ENCODE peak calls at places on chromosomes 5 and 9, in ten cellular contexts. U is fibroblast of the aortic adventitia, P is psoas muscle, C is HFFc6, L is ovary, O is AG04450, J is dorsolateral prefrontal cortex, X is lower lobe of right lung, K is BE2C, H is GM13977. Q is an unnamed sample.

GRCh38 chr5:151757233-151758140 is 944 bp downstream of the ATOX1 start:
- DNase-seq in U (no peak), P (no peak), C (no peak), L (no peak), O (no peak), J (no peak), X (no peak), K (no peak), H (no peak), Q (no peak)

GRCh38 chr5:68320094-68320986 is 104.8 kb downstream of the PIK3R1 start:
- DNase-seq in U (no peak), P (no peak), C (no peak), L (no peak), O (no peak), J (no peak), X (no peak), K (no peak), H (no peak), Q (no peak)

GRCh38 chr5:45765561-45765960 is 69.4 kb upstream of the HCN1 start:
- DNase-seq in U (no peak), P (no peak), C (no peak), L (no peak), O (no peak), J (no peak), X (no peak), K (no peak), H (no peak), Q (no peak)

GRCh38 chr5:153661897-153662296 is 171.4 kb downstream of the GRIA1 start:
- DNase-seq in U (no peak), P (no peak), C (no peak), L (no peak), O (no peak), J (no peak), X (no peak), K (no peak), H (no peak), Q (no peak)

GRCh38 chr5:168434746-168435321 is 51.4 kb upstream of the RARS1 start:
- DNase-seq in U (peak; percentile 34), P (no peak), C (peak; percentile 18), L (no peak), O (no peak), J (no peak), X (no peak), K (no peak), H (no peak), Q (no peak)

GRCh38 chr5:109030360-109031143 is 282.9 kb downstream of the FER start:
- DNase-seq in U (no peak), P (no peak), C (no peak), L (no peak), O (no peak), J (no peak), X (no peak), K (no peak), H (no peak), Q (no peak)

GRCh38 chr5:58497956-58498942 is 7.0 kb downstream of the GAPT start:
- DNase-seq in U (peak; percentile 53), P (no peak), C (peak; percentile 20), L (peak; percentile 25), O (peak; percentile 6), J (no peak), X (no peak), K (peak; percentile 65), H (no peak), Q (peak; percentile 67)

GRCh38 chr5:180271205-180271604 is 20.7 kb downstream of the MAPK9 start:
- DNase-seq in U (no peak), P (no peak), C (no peak), L (no peak), O (no peak), J (no peak), X (no peak), K (no peak), H (no peak), Q (no peak)

GRCh38 chr5:147617191-147617606 is 107.3 kb upstream of the DPYSL3 start:
- DNase-seq in U (peak; percentile 56), P (no peak), C (no peak), L (no peak), O (no peak), J (no peak), X (no peak), K (no peak), H (no peak), Q (no peak)

GRCh38 chr9:119974026-119974425 is 604.8 kb upstream of the BRINP1 start:
- DNase-seq in U (no peak), P (no peak), C (no peak), L (no peak), O (no peak), J (no peak), X (no peak), K (no peak), H (no peak), Q (no peak)

GRCh38 chr9:34025062-34025461 is 23.6 kb downstream of the UBAP2 start:
- DNase-seq in U (peak; percentile 66), P (no peak), C (no peak), L (no peak), O (no peak), J (no peak), X (no peak), K (no peak), H (no peak), Q (no peak)

GRCh38 chr5:40383719-40384651 is 295.7 kb upstream of the PTGER4 start:
- DNase-seq in U (peak; percentile 79), P (no peak), C (peak; percentile 80), L (no peak), O (peak; percentile 44), J (no peak), X (no peak), K (no peak), H (no peak), Q (no peak)

GRCh38 chr9:103804077-103804735 is 289.9 kb upstream of the SMC2 start:
- DNase-seq in U (no peak), P (no peak), C (no peak), L (no peak), O (no peak), J (no peak), X (no peak), K (no peak), H (no peak), Q (no peak)

GRCh38 chr5:26737763-26738162 is 300.6 kb downstream of the CDH9 start:
- DNase-seq in U (no peak), P (no peak), C (no peak), L (no peak), O (no peak), J (no peak), X (no peak), K (no peak), H (no peak), Q (no peak)

GRCh38 chr9:69981686-69982450 is 61.8 kb upstream of the MAMDC2 start:
- DNase-seq in U (peak; percentile 28), P (no peak), C (peak; percentile 51), L (no peak), O (no peak), J (no peak), X (no peak), K (no peak), H (no peak), Q (no peak)

GRCh38 chr5:72151169-72151568 is 43.9 kb downstream of the MAP1B start:
- DNase-seq in U (peak; percentile 51), P (no peak), C (no peak), L (no peak), O (no peak), J (no peak), X (no peak), K (no peak), H (no peak), Q (no peak)

DNA sequence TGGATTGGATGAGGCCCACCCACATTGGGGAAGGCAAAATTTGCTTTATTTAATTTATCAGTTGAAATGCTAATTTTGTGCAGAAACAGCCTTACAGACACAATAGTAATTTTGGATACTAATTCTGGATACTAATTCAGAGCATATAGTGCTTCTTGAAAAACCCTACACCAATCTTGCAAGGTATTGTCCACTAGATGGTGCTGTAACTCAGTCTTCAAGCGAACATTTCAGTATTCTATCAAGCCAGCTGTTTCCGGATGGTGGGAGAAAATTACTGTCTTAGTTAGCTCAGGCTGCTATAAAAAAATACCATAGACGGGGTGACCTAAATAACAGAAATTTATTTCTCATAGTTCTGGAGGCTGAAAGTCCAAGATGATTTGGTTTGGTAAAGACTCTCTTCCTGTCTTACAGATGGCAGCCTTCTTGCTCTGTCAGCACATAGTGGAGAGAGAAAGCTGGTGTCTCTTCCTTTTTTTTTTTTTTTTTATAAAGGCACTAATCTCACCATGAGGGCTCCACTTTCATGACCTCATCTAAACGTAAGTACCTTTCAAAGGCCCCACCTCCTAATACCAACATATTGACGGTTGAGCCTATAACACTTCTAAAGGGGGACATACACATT is 1306.5 kb upstream of the CDH9 start:
- DNase-seq in U (peak; percentile 10), P (no peak), C (no peak), L (no peak), O (no peak), J (no peak), X (no peak), K (peak; percentile 15), H (peak; percentile 6), Q (no peak)
- TF ChIP-seq CTCF in U (no peak), P (peak; percentile 7), C (peak; percentile 20), L (no peak), O (no peak), J (peak; percentile 42), X (peak; percentile 47), K (peak; percentile 80), H (peak; percentile 64), Q (peak; percentile 85)

GRCh38 chr9:136331556-136332481 is 4.5 kb downstream of the GPSM1 start:
- DNase-seq in U (no peak), P (no peak), C (no peak), L (no peak), O (no peak), J (no peak), X (no peak), K (no peak), H (no peak), Q (no peak)
- TF ChIP-seq CTCF in U (no peak), P (no peak), C (no peak), L (no peak), O (no peak), J (no peak), X (no peak), K (no peak), H (no peak), Q (no peak)

GRCh38 chr9:93151097-93151784 is 17.2 kb upstream of the NINJ1 start:
- DNase-seq in U (no peak), P (no peak), C (no peak), L (no peak), O (no peak), J (no peak), X (no peak), K (no peak), H (no peak), Q (no peak)
- TF ChIP-seq CTCF in U (no peak), P (no peak), C (no peak), L (no peak), O (no peak), J (no peak), X (no peak), K (no peak), H (no peak), Q (no peak)

DNA sequence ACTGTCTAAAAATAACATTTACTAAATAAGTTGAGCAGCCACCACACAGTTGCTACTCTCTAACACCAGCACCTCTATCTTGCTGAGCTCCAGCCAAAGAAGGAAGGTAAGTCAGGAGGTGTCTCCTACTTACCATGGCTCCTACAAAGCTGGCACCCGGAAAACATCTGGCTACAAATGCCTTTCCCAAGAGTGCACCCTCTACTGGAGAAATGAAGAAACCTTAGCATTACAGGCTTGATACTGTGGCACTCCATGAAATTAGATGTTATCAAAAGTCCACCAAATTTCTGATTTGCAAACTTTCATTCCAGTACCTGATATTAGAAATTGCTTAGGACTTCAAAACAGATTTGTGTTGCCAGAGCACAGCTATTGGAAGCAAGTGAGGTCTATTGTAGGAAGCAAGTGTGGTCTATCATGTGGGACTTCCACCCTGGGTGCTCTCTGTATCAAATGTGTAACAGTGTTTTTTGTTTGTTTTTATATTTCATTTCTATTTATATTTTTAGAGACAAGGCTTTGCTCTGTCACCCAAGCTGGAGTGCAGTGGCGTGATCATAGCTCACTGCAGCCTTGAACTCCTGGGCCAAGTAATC is 25.7 kb upstream of the RFK start:
- DNase-seq in U (peak; percentile 29), P (no peak), C (peak; percentile 28), L (no peak), O (no peak), J (no peak), X (no peak), K (no peak), H (no peak), Q (no peak)
- TF ChIP-seq CTCF in U (peak; percentile 56), P (peak; percentile 35), C (peak; percentile 83), L (no peak), O (peak; percentile 64), J (peak; percentile 30), X (peak; percentile 59), K (peak; percentile 76), H (peak; percentile 52), Q (peak; percentile 25)

Q was measured in glutamatergic neuron.